ENCODE peak calls at places on chromosomes 5 and 9, in ten cellular contexts. V, Y, T, C, E, M, P, F, G and A are unnamed samples.

GRCh38 chr9:129333961-129334743 is 156.1 kb upstream of the IER5L start:
- DNase-seq in F (peak), P (peak), Y (peak), G (peak), V (peak), T (peak), M (peak), E (peak), C (no peak), A (no peak)

GRCh38 chr5:107820339-107820880 is 149.7 kb upstream of the EFNA5 start:
- DNase-seq in C (no peak), E (peak), F (no peak), V (no peak), T (peak), Y (no peak), M (no peak), G (no peak), P (no peak), A (no peak)

GRCh38 chr9:82109626-82110025 is 121.1 kb downstream of the SPATA31D1 start:
- DNase-seq in P (no peak), Y (no peak), F (no peak), C (no peak), T (no peak), E (no peak), V (no peak), G (peak), M (no peak), A (no peak)

GRCh38 chr5:14414615-14415515 is 166.7 kb upstream of the OTULINL start:
- DNase-seq in Y (no peak), C (peak), V (no peak), G (no peak), M (no peak), P (no peak), F (no peak), T (no peak), E (no peak), A (no peak)

GRCh38 chr5:122465994-122466393 is 154.0 kb downstream of the SNCAIP start:
- DNase-seq in Y (no peak), P (no peak), F (no peak), E (no peak), C (no peak), V (no peak), M (no peak), T (no peak), G (no peak), A (no peak)

GRCh38 chr5:96146675-96147074 is 185.0 kb upstream of the ELL2 start:
- DNase-seq in C (peak), E (peak), V (no peak), Y (no peak), T (peak), M (peak), P (no peak), F (peak), G (peak), A (no peak)

GRCh38 chr5:160923927-160924705 is 72.1 kb upstream of the ATP10B start:
- DNase-seq in M (no peak), E (no peak), Y (no peak), F (no peak), G (no peak), V (no peak), T (no peak), P (peak), C (no peak), A (no peak)

GRCh38 chr5:115549154-115549553 is 4.6 kb upstream of the FEM1C start:
- DNase-seq in Y (no peak), F (peak), M (no peak), P (no peak), E (no peak), V (peak), C (peak), G (no peak), T (peak), A (no peak)

GRCh38 chr9:137436761-137437600 is 4.2 kb downstream of the ENTPD8 start:
- DNase-seq in G (no peak), F (no peak), V (no peak), T (no peak), E (no peak), C (no peak), Y (no peak), M (no peak), P (peak), A (no peak)

GRCh38 chr9:129667850-129668249 is 2.4 kb downstream of the PRRX2 start:
- DNase-seq in F (no peak), Y (no peak), M (no peak), G (no peak), T (no peak), P (no peak), E (no peak), V (no peak), C (no peak), A (no peak)

GRCh38 chr5:122999947-123000563 is 36.5 kb downstream of the PPIC start:
- DNase-seq in P (no peak), E (peak), Y (no peak), V (peak), T (no peak), F (peak), C (peak), M (no peak), G (peak), A (peak)

GRCh38 chr9:86353591-86354047 is 591 bp downstream of the TUT7 start:
- DNase-seq in E (peak), G (no peak), F (peak), T (no peak), C (no peak), M (no peak), P (no peak), Y (no peak), V (no peak), A (no peak)

GRCh38 chr9:135804588-135805421 is 102.5 kb downstream of the CAMSAP1 start:
- DNase-seq in P (no peak), G (peak), F (peak), C (no peak), E (no peak), V (no peak), T (peak), Y (no peak), M (no peak), A (no peak)

GRCh38 chr9:110802416-110803035 is 133.9 kb downstream of the MUSK start:
- DNase-seq in M (no peak), P (no peak), V (no peak), E (peak), C (no peak), Y (no peak), T (peak), G (no peak), F (no peak), A (no peak)

GRCh38 chr5:54930736-54931135 is 54.7 kb downstream of the ESM1 start:
- DNase-seq in P (no peak), G (no peak), F (no peak), E (no peak), M (no peak), T (no peak), Y (no peak), C (no peak), V (no peak), A (no peak)

GRCh38 chr9:133275105-133276000 is at the start of gene ABO:
- DNase-seq in G (no peak), F (no peak), P (no peak), M (no peak), C (no peak), Y (no peak), V (peak), E (no peak), T (no peak), A (no peak)

GRCh38 chr9:131447148-131447547 is 53.3 kb downstream of the PRRC2B start:
- DNase-seq in T (no peak), M (no peak), Y (no peak), F (no peak), C (no peak), V (no peak), E (no peak), P (no peak), G (peak), A (no peak)

GRCh38 chr5:6568909-6569308 is 63.9 kb downstream of the NSUN2 start:
- DNase-seq in V (no peak), P (no peak), M (no peak), E (no peak), G (no peak), T (no peak), C (no peak), F (no peak), Y (no peak), A (no peak)

GRCh38 chr9:116279230-116279629 is 125.6 kb downstream of the PAPPA start:
- DNase-seq in M (no peak), V (peak), T (no peak), G (peak), C (no peak), Y (no peak), F (no peak), E (peak), P (no peak), A (no peak)

GRCh38 chr9:133583586-133583985 is 25.6 kb downstream of the FAM163B start:
- DNase-seq in M (no peak), F (no peak), Y (no peak), C (no peak), V (no peak), P (no peak), T (no peak), G (no peak), E (peak), A (no peak)

GRCh38 chr5:2738156-2738699 is 13.2 kb downstream of the IRX2 start:
- DNase-seq in P (no peak), T (no peak), V (no peak), C (no peak), M (no peak), F (no peak), Y (no peak), E (no peak), G (no peak), A (no peak)

GRCh38 chr5:173888473-173889135 is 455 bp downstream of the CPEB4 start:
- DNase-seq in V (peak), P (no peak), C (no peak), Y (peak), T (peak), G (no peak), M (no peak), F (no peak), E (peak), A (peak)

GRCh38 chr5:92775711-92776615 is 805.1 kb downstream of the NR2F1-AS1 start:
- DNase-seq in Y (no peak), V (no peak), T (peak), P (no peak), M (peak), C (no peak), F (no peak), E (peak), G (peak), A (no peak)

GRCh38 chr9:2655411-2655901 is 33.9 kb downstream of the VLDLR start:
- DNase-seq in P (no peak), E (peak), F (peak), Y (no peak), G (peak), T (peak), C (no peak), V (no peak), M (peak), A (no peak)

GRCh38 chr9:124841422-124841821 is 11.8 kb upstream of the WDR38 start:
- DNase-seq in G (no peak), Y (no peak), T (no peak), P (no peak), V (no peak), F (no peak), C (no peak), M (no peak), E (no peak), A (no peak)

GRCh38 chr9:124840300-124840833 is 12.9 kb upstream of the WDR38 start:
- DNase-seq in V (peak), C (no peak), F (no peak), Y (no peak), G (no peak), M (no peak), E (no peak), P (no peak), T (no peak), A (no peak)

GRCh38 chr9:124843635-124844034 is 9.6 kb upstream of the WDR38 start:
- DNase-seq in P (no peak), G (no peak), E (no peak), T (no peak), V (no peak), C (no peak), Y (no peak), F (no peak), M (no peak), A (no peak)

GRCh38 chr9:124844291-124844690 is 9.0 kb upstream of the WDR38 start:
- DNase-seq in V (no peak), E (no peak), G (no peak), F (no peak), P (no peak), C (no peak), T (no peak), Y (no peak), M (no peak), A (no peak)

GRCh38 chr9:124839612-124840299 is 13.5 kb upstream of the WDR38 start:
- DNase-seq in E (peak), T (peak), P (no peak), V (peak), C (no peak), F (peak), M (no peak), G (no peak), Y (no peak), A (no peak)
- TF ChIP-seq CTCF in E (peak), T (peak), P (peak), V (peak), C (no peak), F (peak), M (peak), G (peak), Y (no peak), A (no peak)

DNA sequence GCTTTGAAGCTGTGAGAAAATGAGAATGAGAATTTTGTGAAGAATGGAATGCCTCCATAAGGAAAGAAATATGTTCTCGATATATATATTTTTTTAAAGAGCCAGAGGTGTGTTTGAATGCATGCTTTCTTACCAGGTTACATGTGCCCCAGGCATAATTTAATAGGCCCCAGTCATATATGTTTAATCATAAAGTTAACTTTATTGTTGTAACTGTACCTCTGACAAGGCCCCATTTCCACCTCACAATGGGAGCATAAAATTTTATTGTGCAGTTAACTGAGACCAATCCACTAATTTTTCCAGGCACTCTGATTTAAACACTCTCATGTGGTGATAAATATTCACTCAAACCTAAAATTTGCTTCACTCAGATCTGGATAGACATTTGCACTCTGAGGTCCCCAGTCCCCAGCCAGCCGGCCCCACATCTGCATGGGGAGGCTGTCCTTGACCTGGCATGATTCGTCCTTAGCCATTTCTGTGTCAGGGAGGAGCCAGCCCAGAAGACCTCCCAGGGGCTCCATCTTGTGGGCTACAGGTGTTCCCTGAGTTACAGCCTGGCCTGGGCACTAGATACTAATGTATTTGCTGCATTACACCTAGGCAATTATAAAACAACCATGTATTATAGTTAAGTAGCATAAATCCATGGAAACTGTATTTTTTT is 245.8 kb downstream of the MTRR start:
- DNase-seq in P (no peak), E (no peak), V (no peak), C (no peak), Y (no peak), T (no peak), M (no peak), F (no peak), G (no peak), A (no peak)
- TF ChIP-seq CTCF in P (no peak), E (no peak), V (no peak), C (no peak), Y (no peak), T (no peak), M (no peak), F (no peak), G (no peak), A (no peak)

GRCh38 chr5:169655353-169655752 is 18.3 kb downstream of the DOCK2 start:
- DNase-seq in C (no peak), E (no peak), Y (no peak), T (no peak), F (no peak), P (no peak), V (no peak), M (no peak), G (no peak), A (no peak)
- TF ChIP-seq CTCF in C (no peak), E (no peak), Y (no peak), T (no peak), F (no peak), P (no peak), V (no peak), M (no peak), G (no peak), A (no peak)

DNA sequence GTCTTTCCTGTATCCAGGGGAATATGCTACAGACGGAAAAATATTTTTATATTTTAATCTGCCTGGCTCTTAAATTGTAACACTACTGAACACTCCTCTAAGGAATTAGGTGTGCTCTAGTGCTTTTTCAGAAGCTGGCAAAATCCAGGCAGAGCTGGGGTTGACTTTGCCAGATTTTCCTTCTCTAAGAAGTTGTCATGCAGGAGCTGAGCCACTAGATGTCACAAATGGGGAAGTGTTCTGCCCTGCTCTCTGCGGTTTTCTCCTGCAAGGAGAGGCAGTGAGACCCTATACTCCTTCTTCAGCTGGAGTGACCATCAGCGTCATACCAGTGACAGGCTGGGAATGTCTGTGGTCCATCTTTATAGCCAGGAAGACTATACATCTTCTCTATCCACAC is 112.5 kb downstream of the HAPLN1 start:
- DNase-seq in T (peak), F (peak), Y (no peak), P (no peak), G (peak), V (peak), M (no peak), C (no peak), E (peak), A (no peak)
- TF ChIP-seq CTCF in T (peak), F (peak), Y (no peak), P (peak), G (peak), V (peak), M (peak), C (peak), E (peak), A (no peak)

DNA sequence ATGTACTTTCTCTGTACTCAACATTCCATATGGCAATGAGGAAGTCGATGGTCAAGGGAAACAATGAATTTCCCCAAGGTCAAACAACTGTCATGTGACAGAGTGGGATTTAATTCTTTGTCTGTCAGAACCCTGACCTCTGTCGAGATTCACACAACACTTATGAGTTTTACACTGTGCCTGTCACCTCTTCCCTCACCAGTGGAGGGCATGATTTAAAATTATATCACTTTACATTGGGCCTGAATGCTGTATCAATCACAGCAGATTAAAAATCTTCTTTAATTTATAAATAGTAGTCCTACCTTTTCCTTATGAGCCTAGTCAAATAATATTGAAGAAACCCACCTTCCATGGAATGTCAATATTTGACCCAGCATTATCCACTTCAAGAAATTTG is 276.7 kb downstream of the CDH10 start:
- DNase-seq in M (no peak), F (peak), V (no peak), Y (no peak), P (no peak), C (no peak), E (no peak), T (no peak), G (no peak), A (no peak)
- TF ChIP-seq CTCF in M (peak), F (peak), V (no peak), Y (no peak), P (no peak), C (no peak), E (no peak), T (no peak), G (no peak), A (no peak)